ENCODE peak calls at places on chromosomes 7 and 10, in four cellular contexts. One of them, this sample, is unnamed.

GRCh38 chr7:156725074-156725473 is 84.5 kb downstream of the RNF32 start:
- DNase-seq in Peyer's patch: no peak
- DNase-seq in HepG2: no peak
- DNase-seq in ovary: no peak
- DNase-seq in this sample: no peak

GRCh38 chr10:86611386-86611785 is 43.0 kb upstream of the OPN4 start:
- DNase-seq in Peyer's patch: no peak
- DNase-seq in HepG2: no peak
- DNase-seq in ovary: no peak
- DNase-seq in this sample: no peak

GRCh38 chr10:105700327-105700726 is 1059.2 kb downstream of the SORCS3 start:
- DNase-seq in Peyer's patch: no peak
- DNase-seq in HepG2: no peak
- DNase-seq in ovary: no peak
- DNase-seq in this sample: no peak

GRCh38 chr7:30682131-30683083 is at the start of gene CRHR2:
- DNase-seq in Peyer's patch: no peak
- DNase-seq in HepG2: no peak
- DNase-seq in ovary: peak
- DNase-seq in this sample: no peak

GRCh38 chr7:2477447-2478386 is 1.5 kb upstream of the GRIFIN start:
- DNase-seq in Peyer's patch: peak
- DNase-seq in HepG2: peak
- DNase-seq in ovary: no peak
- DNase-seq in this sample: peak

GRCh38 chr7:97075928-97076327 is 41.6 kb upstream of the SDHAF3 start:
- DNase-seq in Peyer's patch: no peak
- DNase-seq in HepG2: peak
- DNase-seq in ovary: no peak
- DNase-seq in this sample: no peak

GRCh38 chr7:123415625-123416024 is 118.8 kb downstream of the IQUB start:
- DNase-seq in Peyer's patch: no peak
- DNase-seq in HepG2: no peak
- DNase-seq in ovary: no peak
- DNase-seq in this sample: no peak

GRCh38 chr10:8568401-8568800 is 513.9 kb downstream of the GATA3 start:
- DNase-seq in Peyer's patch: no peak
- DNase-seq in HepG2: no peak
- DNase-seq in ovary: no peak
- DNase-seq in this sample: no peak

GRCh38 chr10:6165221-6165725 is 37.5 kb upstream of the PFKFB3 start:
- DNase-seq in Peyer's patch: no peak
- DNase-seq in HepG2: no peak
- DNase-seq in ovary: no peak
- DNase-seq in this sample: no peak
- TF ChIP-seq POLR2A in Peyer's patch: no peak
- TF ChIP-seq POLR2A in HepG2: no peak
- TF ChIP-seq POLR2A in ovary: no peak
- TF ChIP-seq POLR2A in this sample: no peak

DNA sequence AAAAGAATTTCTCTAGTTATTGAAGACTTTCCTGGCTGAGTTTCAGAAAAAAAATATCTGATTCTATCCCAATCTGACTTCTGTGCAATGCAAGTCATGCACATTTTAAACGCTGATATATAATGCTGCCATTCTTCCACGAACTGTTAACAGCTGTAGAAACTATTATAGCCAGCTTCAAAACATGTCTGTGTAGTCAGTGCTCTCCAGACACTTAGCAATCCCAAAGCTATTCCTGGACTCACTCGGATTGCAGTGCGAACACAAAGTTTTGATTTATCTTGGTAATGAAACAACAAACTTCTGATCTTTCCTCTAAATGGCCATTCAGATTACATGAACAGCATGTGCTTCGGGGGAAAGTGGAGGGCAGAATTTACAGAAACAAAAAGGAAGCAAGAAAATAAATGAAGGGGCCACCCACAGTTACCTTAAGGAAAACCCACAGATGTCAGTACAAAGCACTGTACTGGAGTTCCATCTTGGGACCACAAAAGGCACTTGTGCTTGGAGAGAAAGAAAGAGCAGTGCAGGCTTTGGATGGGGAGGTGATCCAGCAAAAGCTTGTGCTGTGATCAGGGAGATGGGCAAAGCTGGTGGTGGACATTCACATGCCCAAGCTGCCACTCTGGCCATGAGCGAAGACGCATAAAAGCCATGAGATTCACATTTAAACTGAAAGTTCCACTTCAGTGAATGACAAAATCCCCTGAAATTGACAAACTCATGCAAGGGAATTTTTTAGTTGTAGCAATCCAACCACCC is 32.2 kb upstream of the ADO start:
- DNase-seq in Peyer's patch: no peak
- DNase-seq in HepG2: no peak
- DNase-seq in ovary: no peak
- DNase-seq in this sample: no peak
- TF ChIP-seq POLR2A in Peyer's patch: no peak
- TF ChIP-seq POLR2A in HepG2: no peak
- TF ChIP-seq POLR2A in ovary: no peak
- TF ChIP-seq POLR2A in this sample: no peak

DNA sequence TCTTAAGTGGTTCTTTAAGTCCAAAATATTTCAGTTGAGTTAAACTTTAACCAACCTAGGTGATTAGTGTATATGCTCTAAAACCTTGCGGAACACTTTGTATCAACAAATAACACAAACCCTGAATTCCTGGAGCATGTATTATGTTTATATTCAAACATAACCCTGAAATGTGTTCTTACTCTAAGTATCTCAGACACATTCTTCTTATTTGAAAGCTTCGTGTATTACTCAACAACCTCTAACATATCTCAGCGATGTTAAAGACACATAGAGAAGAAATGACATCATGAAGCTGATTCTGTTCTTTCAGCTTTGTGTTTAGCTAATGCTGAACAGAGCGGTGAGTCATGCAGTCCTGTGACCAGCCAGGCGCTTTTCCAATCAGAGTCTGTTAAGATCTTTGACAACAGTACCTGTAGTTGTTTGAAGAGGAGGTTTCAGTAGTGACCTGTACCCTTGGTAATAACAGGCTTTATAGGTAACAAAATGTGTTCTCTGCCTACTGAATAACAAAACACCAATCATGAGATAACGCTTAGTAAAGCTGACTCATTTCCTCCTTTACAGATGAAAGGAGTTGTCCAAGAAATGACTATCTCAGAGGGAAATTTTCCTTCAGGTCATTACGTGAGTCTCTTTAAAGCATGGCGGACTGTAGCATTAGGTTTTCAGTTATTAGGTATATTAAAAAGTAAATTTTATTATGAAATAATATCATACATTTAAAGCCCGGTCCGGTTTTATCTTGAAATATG is 67.3 kb upstream of the KLF6 start:
- DNase-seq in Peyer's patch: peak
- DNase-seq in HepG2: peak
- DNase-seq in ovary: peak
- DNase-seq in this sample: peak
- TF ChIP-seq POLR2A in Peyer's patch: no peak
- TF ChIP-seq POLR2A in HepG2: no peak
- TF ChIP-seq POLR2A in ovary: no peak
- TF ChIP-seq POLR2A in this sample: no peak

DNA sequence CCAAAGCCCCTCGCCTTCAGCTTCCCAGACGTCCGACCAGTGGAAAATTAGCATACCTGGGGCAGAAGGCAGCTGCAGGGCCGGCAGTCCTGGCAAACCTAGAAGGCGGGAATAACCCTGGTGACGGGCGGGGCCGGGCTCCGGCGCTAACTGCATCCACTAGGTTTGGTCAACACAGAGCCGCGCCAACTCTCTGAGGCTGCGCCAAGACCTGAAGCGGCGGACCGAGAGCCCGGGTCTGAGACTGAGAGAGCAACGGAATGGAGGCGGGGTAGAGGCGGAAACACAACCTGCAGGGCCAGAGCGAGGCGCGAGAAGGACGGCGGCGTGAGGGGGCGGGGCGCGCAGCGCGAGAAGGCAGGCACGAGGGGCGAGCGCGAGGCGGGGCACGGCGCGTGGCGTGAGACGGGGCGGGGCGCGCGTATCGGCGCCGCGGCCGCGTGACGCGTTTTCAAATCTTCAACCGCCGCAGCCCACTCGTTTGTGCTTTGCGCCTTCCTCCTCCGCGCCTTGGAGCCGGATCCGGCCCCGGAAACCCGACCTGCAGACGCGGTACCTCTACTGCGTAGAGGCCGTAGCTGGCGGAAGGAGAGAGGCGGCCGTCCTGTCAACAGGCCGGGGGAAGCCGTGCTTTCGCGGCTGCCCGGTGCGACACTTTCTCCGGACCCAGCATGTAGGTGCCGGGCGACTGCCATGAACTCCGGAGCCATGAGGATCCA is at the start of the genes DBF4 and SLC25A40:
- DNase-seq in Peyer's patch: peak
- DNase-seq in HepG2: peak
- DNase-seq in ovary: peak
- DNase-seq in this sample: peak
- TF ChIP-seq POLR2A in Peyer's patch: no peak
- TF ChIP-seq POLR2A in HepG2: peak
- TF ChIP-seq POLR2A in ovary: peak
- TF ChIP-seq POLR2A in this sample: peak

This sample was measured in NB4.